ENCODE peak calls at places on chromosomes 11 and 22, in five cellular contexts. V is ovary, R is nucleus accumbens, H is T follicular helper cell, O is NCI-H1694 treated with DMSO at 0.1 percent for 48 hours. A is an unnamed sample.

GRCh38 chr11:116073854-116074837 is 569.9 kb upstream of the CADM1 start:
- DNase-seq in H (no peak), R (peak; percentile 28), V (no peak), O (no peak), A (no peak)

GRCh38 chr11:74010306-74010981 is 1.6 kb upstream of the UCP3 start:
- DNase-seq in O (no peak), R (no peak), V (no peak), H (no peak), A (no peak)

GRCh38 chr11:35082322-35083180 is 56.4 kb upstream of the CD44 start:
- DNase-seq in H (peak; percentile 80), O (no peak), R (peak; percentile 5), V (peak; percentile 36), A (peak; percentile 57)

GRCh38 chr22:39530692-39531331 is 1.7 kb downstream of the RPS19BP1 start:
- DNase-seq in H (no peak), R (no peak), O (peak; percentile 34), V (peak; percentile 42), A (no peak)

GRCh38 chr11:103091024-103091423 is 936 bp downstream of the DCUN1D5 start:
- DNase-seq in V (no peak), R (no peak), H (no peak), O (no peak), A (no peak)

GRCh38 chr11:66359662-66360087 is 11.9 kb downstream of the SLC29A2 start:
- DNase-seq in R (no peak), O (no peak), H (no peak), V (peak; percentile 17), A (no peak)

GRCh38 chr11:2409026-2409553 is 8.5 kb downstream of the TSSC4 start:
- DNase-seq in V (no peak), H (no peak), O (no peak), R (no peak), A (no peak)

GRCh38 chr11:72088076-72088806 is 7.6 kb downstream of the LRRC51 start:
- DNase-seq in H (no peak), R (no peak), V (no peak), O (no peak), A (no peak)

GRCh38 chr22:50700387-50701075 is 27.9 kb downstream of the SHANK3 start:
- DNase-seq in R (no peak), V (no peak), H (no peak), O (no peak), A (no peak)

GRCh38 chr22:43471606-43472135 is 59.9 kb downstream of the MPPED1 start:
- DNase-seq in H (no peak), O (no peak), R (no peak), V (no peak), A (no peak)

GRCh38 chr22:19772673-19773469 is 12.3 kb downstream of the TBX1 start:
- DNase-seq in O (no peak), V (no peak), R (no peak), H (no peak), A (no peak)

GRCh38 chr11:72568861-72569260 is 105.4 kb downstream of the PDE2A start:
- DNase-seq in V (no peak), O (no peak), R (no peak), H (no peak), A (no peak)

GRCh38 chr11:120236169-120237107 is 3.5 kb upstream of the POU2F3 start:
- DNase-seq in V (no peak), H (no peak), R (no peak), O (no peak), A (no peak)

GRCh38 chr22:40396882-40397281 is 26.5 kb downstream of the SGSM3 start:
- DNase-seq in H (no peak), V (no peak), R (no peak), O (peak; percentile 78), A (no peak)

GRCh38 chr22:19631899-19632670 is 82.2 kb upstream of the SEPTIN5 start:
- DNase-seq in R (no peak), O (peak; percentile 50), H (no peak), V (no peak), A (no peak)

GRCh38 chr11:62879554-62879953 is 1.1 kb upstream of the SLC3A2 start:
- DNase-seq in H (no peak), O (no peak), V (peak; percentile 65), R (no peak), A (no peak)

GRCh38 chr22:26551568-26551967 is 38.4 kb downstream of the TPST2 start:
- DNase-seq in H (no peak), V (no peak), R (no peak), O (no peak), A (no peak)

GRCh38 chr22:39994046-39994565 is 648 bp upstream of the FAM83F start:
- DNase-seq in R (no peak), H (peak; percentile 51), V (no peak), O (no peak), A (peak; percentile 47)

GRCh38 chr22:47168900-47169800 is 406.7 kb downstream of the TBC1D22A start:
- DNase-seq in H (no peak), V (peak; percentile 33), R (no peak), O (no peak), A (no peak)

GRCh38 chr11:44421090-44421675 is 111.2 kb upstream of the ALX4 start:
- DNase-seq in R (no peak), H (no peak), V (no peak), O (no peak), A (no peak)

GRCh38 chr22:42961815-42962214 is 53.1 kb downstream of the PACSIN2 start:
- DNase-seq in V (no peak), R (no peak), H (no peak), O (no peak), A (no peak)

GRCh38 chr11:73271936-73272679 is at the start of gene P2RY6:
- DNase-seq in H (no peak), O (peak; percentile 24), V (no peak), R (no peak), A (no peak)

GRCh38 chr22:28442951-28443876 is 236.4 kb downstream of the TTC28 start:
- DNase-seq in R (peak; percentile 17), V (peak; percentile 64), O (no peak), H (no peak), A (no peak)